ENCODE peak calls at places on chromosomes 11 and 22, in four cellular contexts. C, D, E and I are unnamed samples.

GRCh38 chr11:69868003-69868865 is 49.0 kb upstream of the FGF3 start:
- DNase-seq in D (no peak), C (no peak), E (no peak), I (no peak)

GRCh38 chr11:35418847-35419712 is at the start of gene SLC1A2:
- DNase-seq in E (peak), C (no peak), D (peak), I (peak)

GRCh38 chr11:15941206-15941770 is 415.1 kb downstream of the SOX6 start:
- DNase-seq in E (peak), C (no peak), D (peak), I (peak)

GRCh38 chr11:29135504-29135903 is 881.3 kb downstream of the KCNA4 start:
- DNase-seq in D (no peak), E (no peak), C (no peak), I (no peak)

GRCh38 chr11:27216268-27217149 is 146.5 kb downstream of the CCDC34 start:
- DNase-seq in E (no peak), C (no peak), D (no peak), I (no peak)

GRCh38 chr22:43998865-43999264 is 25.2 kb upstream of the PARVB start:
- DNase-seq in C (no peak), E (no peak), D (no peak), I (no peak)

GRCh38 chr11:45024357-45024756 is 73.7 kb upstream of the TP53I11 start:
- DNase-seq in D (no peak), C (no peak), E (no peak), I (no peak)

GRCh38 chr22:50508897-50509296 is 873 bp downstream of the NCAPH2 start:
- DNase-seq in D (no peak), E (no peak), C (no peak), I (no peak)

GRCh38 chr11:20059587-20060021 is 100.7 kb downstream of the DBX1 start:
- DNase-seq in D (no peak), C (no peak), E (no peak), I (no peak)

GRCh38 chr11:70108250-70108649 is 30.1 kb downstream of the ANO1 start:
- DNase-seq in C (no peak), D (no peak), E (no peak), I (no peak)

GRCh38 chr22:42330170-42330569 is 59.7 kb upstream of the TCF20 start:
- DNase-seq in D (no peak), E (no peak), C (no peak), I (no peak)
- TF ChIP-seq CTCF in D (no peak), E (no peak), C (no peak), I (no peak)

DNA sequence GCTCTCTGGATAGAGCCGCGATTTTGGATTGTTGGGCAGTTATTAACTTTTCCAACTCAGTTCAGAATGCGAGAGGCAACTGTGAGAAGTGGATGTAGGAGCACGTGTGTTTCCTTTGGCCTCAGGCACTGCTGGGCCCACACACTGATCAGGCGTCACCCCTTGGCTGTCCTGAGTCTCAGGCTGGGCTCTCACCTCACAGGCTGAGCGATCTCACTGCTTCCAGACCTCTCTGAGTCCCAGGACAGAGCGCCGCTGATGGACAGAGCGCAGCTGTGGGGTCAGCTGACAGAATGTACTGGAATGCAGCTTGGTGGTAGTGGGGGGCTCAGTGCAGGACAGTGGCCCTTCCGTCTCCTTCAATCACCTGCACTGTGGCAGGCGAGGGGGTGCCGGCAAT is 516.2 kb downstream of the TBC1D22A start:
- DNase-seq in E (no peak), C (no peak), D (no peak), I (no peak)
- TF ChIP-seq CTCF in E (no peak), C (no peak), D (no peak), I (no peak)

GRCh38 chr11:131668867-131669780 is 298.7 kb downstream of the NTM start:
- DNase-seq in C (peak), D (no peak), E (peak), I (peak)
- TF ChIP-seq CTCF in C (peak), D (peak), E (peak), I (peak)

GRCh38 chr22:41758231-41758630 is 42.2 kb upstream of the CCDC134 start:
- DNase-seq in E (no peak), D (no peak), C (no peak), I (no peak)
- TF ChIP-seq CTCF in E (no peak), D (no peak), C (no peak), I (no peak)

DNA sequence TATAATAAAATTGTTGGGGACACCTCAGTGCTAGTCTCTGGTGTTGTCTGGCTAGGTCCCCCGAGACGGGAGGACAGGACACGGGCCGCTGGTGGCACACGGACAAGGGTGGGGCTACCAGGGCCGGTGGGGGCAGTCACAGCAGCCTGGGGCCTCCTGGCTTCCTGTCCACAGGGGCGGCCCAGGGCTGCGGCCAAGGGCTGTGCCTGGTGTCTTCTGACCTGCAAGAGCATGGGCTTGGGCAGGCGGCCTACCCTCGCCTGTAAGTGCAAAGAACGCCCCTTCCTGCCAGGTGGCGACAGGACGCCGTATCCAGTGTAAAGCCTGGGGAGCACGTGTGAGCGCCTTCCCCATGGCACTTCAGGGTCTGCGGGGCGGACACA is 3.6 kb downstream of the LRFN4 start:
- DNase-seq in D (no peak), C (no peak), E (no peak), I (no peak)
- TF ChIP-seq CTCF in D (no peak), C (no peak), E (no peak), I (no peak)